ENCODE peak calls at places on chromosomes 11 and 22, in five cellular contexts. H is colonic mucosa; K is ovary; S is CD8-positive, alpha-beta T cell; R is small intestine. C is an unnamed sample. For H3K27me3 and H3K4me1, the result is how much of the 10 kb centered on the place peaks cover.

GRCh38 chr11:95035316-95035715 is 10.3 kb downstream of the KDM4E start:
- DNase-seq in R (no peak), S (no peak), H (no peak), K (no peak), C (no peak)

GRCh38 chr11:43697679-43698078 is 17.1 kb downstream of the HSD17B12 start:
- DNase-seq in K (no peak), R (no peak), S (no peak), H (no peak), C (no peak)

GRCh38 chr11:45921561-45922424 is 663 bp upstream of the LARGE2 start:
- DNase-seq in K (peak), H (peak), S (no peak), R (peak), C (no peak)

GRCh38 chr11:26418391-26418790 is 86.5 kb downstream of the ANO3 start:
- DNase-seq in H (no peak), S (no peak), R (no peak), K (no peak), C (no peak)

GRCh38 chr11:43874738-43875137 is 5.9 kb upstream of the ALKBH3 start:
- DNase-seq in S (no peak), R (no peak), K (no peak), H (no peak), C (no peak)

GRCh38 chr11:43567396-43567975 is 113.1 kb upstream of the HSD17B12 start:
- DNase-seq in S (no peak), K (no peak), H (no peak), R (peak), C (peak)

GRCh38 chr11:134762248-134763029 is 350.4 kb upstream of the B3GAT1 start:
- DNase-seq in S (peak), R (peak), H (no peak), K (peak), C (no peak)

GRCh38 chr22:49299821-49300231 is 527.8 kb downstream of the BRD1 start:
- DNase-seq in K (no peak), R (no peak), H (no peak), S (peak), C (no peak)

GRCh38 chr11:12079726-12080556 is 30.4 kb upstream of the MICAL2 start:
- DNase-seq in H (no peak), K (peak), R (no peak), S (no peak), C (peak)

GRCh38 chr11:133823211-133823610 is 22.1 kb downstream of the SPATA19 start:
- DNase-seq in R (no peak), K (no peak), H (no peak), S (no peak), C (no peak)

GRCh38 chr11:62902932-62903331 is 18.2 kb downstream of the CHRM1 start:
- DNase-seq in H (no peak), R (no peak), S (no peak), K (no peak), C (no peak)

GRCh38 chr22:27057717-27058116 is 400.3 kb downstream of the MIAT start:
- DNase-seq in K (no peak), S (no peak), H (no peak), R (no peak), C (no peak)

GRCh38 chr11:116329354-116330090 is 443.3 kb downstream of the BUD13 start:
- DNase-seq in R (no peak), H (no peak), S (no peak), K (no peak), C (no peak)

GRCh38 chr22:28442264-28442950 is 237.2 kb downstream of the TTC28 start:
- DNase-seq in R (peak), K (peak), H (peak), S (peak), C (peak)

GRCh38 chr11:59265735-59266134 is 53.0 kb upstream of the MPEG1 start:
- DNase-seq in K (no peak), S (no peak), R (no peak), H (no peak), C (no peak)

GRCh38 chr11:28092786-28093185 is 15.2 kb downstream of the KIF18A start:
- DNase-seq in K (no peak), R (no peak), H (no peak), S (no peak), C (no peak)

GRCh38 chr11:110435780-110436717 is 6.3 kb downstream of the FDX1 start:
- DNase-seq in R (peak), S (no peak), K (no peak), H (no peak), C (no peak)

GRCh38 chr11:78952866-78953265 is 378.2 kb upstream of the NARS2 start:
- DNase-seq in R (no peak), S (no peak), K (no peak), H (no peak), C (no peak)

GRCh38 chr11:33387586-33387985 is 130.4 kb downstream of the HIPK3 start:
- DNase-seq in S (no peak), K (no peak), R (no peak), H (no peak), C (no peak)

GRCh38 chr22:50030315-50031188 is 18.0 kb upstream of the IL17REL start:
- DNase-seq in R (peak), S (peak), H (peak), K (peak), C (peak)

GRCh38 chr11:65654375-65655349 is 8.1 kb downstream of the RELA start:
- DNase-seq in K (no peak), R (no peak), H (no peak), S (peak), C (no peak)

GRCh38 chr22:11253000-11253511 is 4274.9 kb upstream of the OR11H1 start:
- DNase-seq in K (no peak), H (no peak), R (no peak), S (no peak), C (peak)

GRCh38 chr11:68106165-68106940 is 14.8 kb downstream of the CHKA start:
- DNase-seq in K (peak), S (no peak), R (peak), H (peak), C (no peak)

GRCh38 chr11:116348226-116348625 is 424.6 kb downstream of the BUD13 start:
- DNase-seq in H (no peak), R (no peak), S (no peak), K (no peak), C (no peak)

GRCh38 chr11:64652586-64653387 is 61.8 kb downstream of the SLC22A12 start:
- DNase-seq in H (peak), R (peak), K (peak), S (peak), C (peak)

GRCh38 chr11:118051611-118052461 is 25.0 kb upstream of the TMPRSS4 start:
- DNase-seq in K (no peak), H (no peak), S (peak), R (peak), C (no peak)

GRCh38 chr11:21475276-21475675 is 717.6 kb upstream of the ANO5 start:
- DNase-seq in R (no peak), H (no peak), S (no peak), K (no peak), C (no peak)

GRCh38 chr11:63448646-63449045 is 42.3 kb downstream of the PLAAT5 start:
- DNase-seq in R (no peak), K (no peak), S (no peak), H (no peak), C (no peak)

GRCh38 chr11:102479733-102480132 is 27.2 kb upstream of the TMEM123 start:
- DNase-seq in K (no peak), H (no peak), S (no peak), R (no peak), C (no peak)

GRCh38 chr22:42764895-42765363 is 44.3 kb upstream of the A4GALT start:
- DNase-seq in H (no peak), K (no peak), R (no peak), S (no peak), C (no peak)

DNA sequence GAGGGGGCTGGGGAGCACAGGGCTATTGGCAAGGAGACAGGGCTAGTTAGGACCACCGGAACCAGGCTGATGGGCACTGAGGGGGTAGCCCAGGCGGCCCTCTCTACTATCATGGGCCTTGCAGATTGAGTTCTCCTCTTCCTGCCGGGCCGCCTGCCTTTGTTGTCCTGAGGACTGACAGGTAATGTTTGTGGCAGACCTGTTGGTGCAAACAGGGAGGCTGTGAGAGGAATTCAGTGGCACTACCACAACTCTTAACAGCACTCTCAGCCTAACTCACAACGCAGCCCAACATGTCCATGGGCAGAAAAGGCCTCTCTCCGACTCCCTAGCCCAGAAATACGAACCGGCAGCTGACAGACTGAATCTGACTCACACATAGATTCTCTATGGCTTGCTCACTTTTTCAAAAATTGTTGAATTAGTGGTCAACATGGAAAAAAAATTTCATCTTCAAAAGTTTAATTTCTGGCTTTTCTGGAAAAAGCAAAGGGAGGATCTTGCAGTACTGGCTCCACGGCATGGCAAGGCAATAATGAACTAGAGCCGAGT is 11.4 kb downstream of the KCNJ5 start:
- DNase-seq in K (no peak), S (no peak), H (no peak), R (no peak), C (no peak)
- H3K4me3 ChIP-seq in K (no peak), S (no peak), H (no peak), R (no peak), C (no peak)

GRCh38 chr11:58195939-58196338 is 7.1 kb downstream of the OR9Q2 start:
- DNase-seq in K (no peak), H (no peak), R (no peak), S (no peak), C (no peak)

GRCh38 chr11:58192229-58192628 is 3.4 kb downstream of the OR9Q2 start:
- DNase-seq in K (no peak), R (peak), S (no peak), H (peak), C (no peak)

GRCh38 chr11:58199271-58199670 is 4.7 kb downstream of the OR1S2 start:
- DNase-seq in K (no peak), S (no peak), H (no peak), R (no peak), C (no peak)

GRCh38 chr11:58188770-58189169 is at the start of gene OR9Q2:
- DNase-seq in S (no peak), R (no peak), K (no peak), H (no peak), C (no peak)

GRCh38 chr11:58193403-58193802 is 4.5 kb downstream of the OR9Q2 start:
- DNase-seq in H (peak), S (no peak), K (no peak), R (peak), C (no peak)
- H3K27me3 ChIP-seq in H (under half), S (under half), K (under half), R (under half), C (under half)

DNA sequence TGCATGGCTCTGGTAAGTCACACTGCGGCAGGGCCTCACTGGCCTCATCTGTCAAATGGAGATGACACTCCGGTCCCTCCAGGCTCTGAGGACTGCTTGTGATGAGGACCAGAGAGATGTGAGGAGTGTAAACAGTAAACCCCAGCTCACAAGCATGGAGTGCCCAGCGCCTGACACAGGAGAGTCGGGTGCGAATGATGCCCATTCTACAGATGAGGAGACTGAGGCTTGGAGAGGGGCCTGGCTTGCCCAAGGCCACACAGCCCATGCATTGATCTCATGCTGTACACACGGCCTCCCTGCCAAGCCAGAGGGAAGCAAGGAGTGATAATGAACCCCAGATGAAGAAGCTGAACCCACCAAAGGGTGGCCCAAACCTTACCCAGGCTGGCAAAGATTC is 37.2 kb downstream of the ELFN2 start:
- DNase-seq in H (no peak), R (no peak), K (no peak), S (no peak), C (no peak)
- H3K4me1 ChIP-seq in H (under half), R (under half), K (under half), S (under half), C (under half)

DNA sequence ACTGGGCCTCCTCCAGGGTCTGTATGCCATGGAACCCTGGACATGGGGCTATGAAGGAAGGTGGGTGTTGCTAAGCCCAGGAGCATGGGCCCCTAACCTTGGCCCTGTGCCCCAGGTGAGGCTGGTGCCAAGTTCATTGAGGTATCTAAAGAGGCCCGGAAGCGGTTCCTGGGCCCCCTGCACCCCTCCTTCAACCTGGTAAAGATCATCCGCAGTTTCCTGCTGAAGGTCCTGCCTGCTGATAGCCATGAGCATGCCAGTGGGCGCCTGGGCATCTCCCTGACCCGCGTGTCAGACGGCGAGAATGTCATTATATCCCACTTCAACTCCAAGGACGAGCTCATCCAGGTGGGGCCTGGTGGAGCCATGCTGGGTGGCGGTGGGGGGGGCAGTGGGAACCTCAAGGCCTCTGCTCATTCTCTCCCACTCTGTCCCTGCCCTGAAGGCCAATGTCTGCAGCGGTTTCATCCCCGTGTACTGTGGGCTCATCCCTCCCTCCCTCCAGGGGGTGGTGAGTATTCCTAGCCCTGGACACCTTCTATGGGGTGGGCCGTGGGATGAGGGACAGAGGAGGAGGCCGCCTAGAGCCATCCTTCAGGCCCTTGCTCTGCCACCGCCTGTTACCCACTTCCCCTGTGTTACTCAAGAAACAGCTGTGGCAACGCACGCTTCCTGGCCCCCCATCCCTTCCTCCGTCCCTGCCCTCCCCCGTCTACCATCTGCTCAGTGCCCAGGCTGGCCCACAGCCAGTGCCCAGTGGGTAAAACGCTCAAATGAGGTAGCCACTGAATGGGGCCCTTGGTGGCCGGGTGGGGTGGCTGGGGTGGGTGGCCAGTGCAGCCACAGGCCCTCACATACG is 3.0 kb downstream of the PNPLA2 start:
- DNase-seq in S (no peak), H (no peak), R (no peak), K (peak), C (no peak)
- H3K4me3 ChIP-seq in S (no peak), H (peak), R (peak), K (no peak), C (no peak)

DNA sequence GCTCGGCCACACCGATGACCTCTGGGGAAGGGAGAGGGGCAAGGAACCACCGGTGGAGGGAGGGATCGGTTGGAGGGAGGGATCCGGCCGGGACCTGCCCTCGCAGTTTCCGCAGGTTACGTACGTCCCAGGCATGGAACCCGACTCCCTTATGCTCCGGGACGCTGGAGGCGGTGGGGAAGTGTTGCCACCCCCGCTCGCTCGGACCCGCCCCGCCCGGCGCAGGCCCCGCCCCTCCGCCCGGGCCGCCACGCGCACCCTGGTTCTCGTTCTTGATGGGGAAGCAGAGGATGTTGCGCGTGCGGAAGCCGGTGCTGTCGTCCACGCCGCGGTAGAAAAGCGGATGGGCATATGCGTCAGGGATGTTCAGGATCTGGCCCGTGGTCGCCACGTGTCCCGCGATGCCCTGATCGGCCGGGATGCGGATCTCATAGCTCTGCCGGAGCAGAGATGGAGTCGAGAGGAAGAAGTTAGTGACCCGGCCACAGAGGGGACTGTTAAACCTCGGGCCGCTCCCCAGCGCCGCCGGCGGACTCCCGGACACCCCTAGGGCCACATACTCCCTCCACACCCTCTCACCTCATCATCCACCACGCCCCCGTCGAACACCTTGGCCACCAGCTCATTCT is 89.8 kb downstream of the PDE2A start:
- DNase-seq in R (no peak), S (peak), H (peak), K (peak), C (no peak)
- H3K27me3 ChIP-seq in R (under half), S (under half), H (under half), K (under half), C (under half)

GRCh38 chr11:69310934-69311766 is 17.2 kb downstream of the MYEOV start:
- DNase-seq in H (no peak), K (peak), S (no peak), R (no peak), C (no peak)
- H3K4me1 ChIP-seq in H (under half), K (under half), S (under half), R (under half), C (under half)

DNA sequence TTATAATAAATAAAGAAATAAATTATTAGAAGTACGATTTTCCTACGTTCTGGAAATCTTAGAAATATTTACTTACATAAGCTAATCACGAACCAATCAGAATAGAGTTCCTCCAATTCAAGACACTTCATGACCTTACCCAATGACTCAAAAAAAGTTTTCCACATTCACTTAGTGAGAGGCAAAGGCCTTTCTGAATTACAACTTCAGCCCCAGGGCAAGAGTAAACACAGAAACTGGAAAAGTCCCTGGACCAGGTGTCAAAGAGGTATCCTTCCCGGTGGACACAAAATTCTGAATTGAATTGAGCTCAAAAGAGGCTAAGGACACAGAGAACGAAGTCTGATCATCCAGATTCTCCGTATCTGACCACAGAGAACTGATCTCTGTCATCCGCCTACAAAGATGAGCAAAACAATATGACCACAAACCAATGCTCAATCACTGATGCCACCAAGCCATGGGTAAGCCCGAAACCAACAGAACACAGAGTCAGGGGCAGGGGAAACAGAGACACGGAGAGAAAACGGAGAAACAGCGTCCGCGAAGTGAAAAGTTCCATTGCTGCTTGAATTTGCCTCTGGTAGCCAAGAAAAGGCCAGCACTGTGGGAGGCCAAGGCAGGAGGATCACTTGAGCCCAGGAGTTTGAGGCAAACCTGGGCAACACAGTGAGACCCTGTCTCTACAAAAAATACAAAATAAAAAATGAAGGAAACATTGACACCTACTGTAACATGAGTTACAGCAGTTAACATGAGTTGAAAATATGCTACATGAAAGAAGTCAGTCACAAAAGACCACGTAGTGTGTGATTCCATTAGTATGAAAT is 6.8 kb downstream of the BID start:
- DNase-seq in S (peak), R (no peak), H (no peak), K (no peak), C (no peak)
- H3K4me3 ChIP-seq in S (peak), R (no peak), H (no peak), K (no peak), C (no peak)

GRCh38 chr11:2378527-2379210 is 1.6 kb downstream of the CD81 start:
- DNase-seq in S (no peak), K (peak), H (no peak), R (no peak), C (peak)
- H3K27me3 ChIP-seq in S (under half), K (under half), H (under half), R (under half), C (under half)

DNA sequence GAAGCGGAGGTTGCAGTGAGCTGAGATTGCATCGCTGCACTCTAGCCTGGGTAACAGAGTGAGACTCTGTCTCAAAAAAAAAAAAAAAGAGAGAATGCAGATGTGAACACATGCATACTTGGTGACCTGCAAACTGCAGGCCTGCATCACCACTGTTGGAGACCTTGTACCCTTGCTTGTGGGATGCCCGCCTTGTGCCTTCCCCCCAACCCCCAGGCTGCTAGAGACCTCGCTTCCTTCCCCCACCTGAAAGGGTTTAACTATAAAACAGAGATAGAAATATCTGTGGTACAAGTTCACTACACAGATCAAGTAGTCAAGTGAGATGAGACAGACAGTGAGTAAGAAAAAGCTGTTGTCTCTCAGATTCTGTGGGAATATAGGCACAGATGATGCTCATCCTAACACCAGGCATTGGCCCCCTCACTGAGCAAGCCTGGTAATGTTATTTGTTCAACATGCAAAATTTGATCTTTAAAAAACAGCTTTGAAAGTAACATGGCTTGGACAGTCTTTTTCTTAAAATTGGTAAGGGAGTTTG is 32.3 kb downstream of the TNRC6B start:
- DNase-seq in K (no peak), S (no peak), H (no peak), R (no peak), C (no peak)
- H3K4me1 ChIP-seq in K (under half), S (half or more), H (under half), R (under half), C (under half)

C was measured in SJSA1.